ENCODE peak calls at places on chromosomes 4 and X, in six cellular contexts. One of them, this sample, is unnamed. For H3K4me1, the result is how much of the 10 kb centered on the place peaks cover.

GRCh38 chrX:123736333-123736921 is 3.6 kb upstream of the THOC2 start:
- DNase-seq in Peyer's patch: no peak
- DNase-seq in PC-3: no peak
- DNase-seq in cardiac muscle cell: no peak
- DNase-seq in right atrium auricular region: no peak
- DNase-seq in A549: peak
- DNase-seq in this sample: no peak

GRCh38 chr4:26525136-26525535 is 34.9 kb upstream of the CCKAR start:
- DNase-seq in Peyer's patch: no peak
- DNase-seq in PC-3: peak
- DNase-seq in cardiac muscle cell: no peak
- DNase-seq in right atrium auricular region: no peak
- DNase-seq in A549: no peak
- DNase-seq in this sample: no peak

GRCh38 chrX:43861750-43862149 is 20.5 kb downstream of the MAOB start:
- DNase-seq in Peyer's patch: no peak
- DNase-seq in PC-3: peak
- DNase-seq in cardiac muscle cell: no peak
- DNase-seq in right atrium auricular region: no peak
- DNase-seq in A549: peak
- DNase-seq in this sample: no peak

GRCh38 chr4:170004656-170005250 is 21.4 kb downstream of the MFAP3L start:
- DNase-seq in Peyer's patch: no peak
- DNase-seq in PC-3: no peak
- DNase-seq in cardiac muscle cell: no peak
- DNase-seq in right atrium auricular region: no peak
- DNase-seq in A549: no peak
- DNase-seq in this sample: peak

GRCh38 chr4:139167774-139168444 is 9.1 kb downstream of the ELF2 start:
- DNase-seq in Peyer's patch: no peak
- DNase-seq in PC-3: peak
- DNase-seq in cardiac muscle cell: no peak
- DNase-seq in right atrium auricular region: no peak
- DNase-seq in A549: peak
- DNase-seq in this sample: no peak

GRCh38 chr4:152536545-152537182 is 772 bp upstream of the FBXW7 start:
- DNase-seq in Peyer's patch: peak
- DNase-seq in PC-3: peak
- DNase-seq in cardiac muscle cell: peak
- DNase-seq in right atrium auricular region: no peak
- DNase-seq in A549: peak
- DNase-seq in this sample: peak

GRCh38 chr4:42871685-42872271 is 20.7 kb upstream of the GRXCR1 start:
- DNase-seq in Peyer's patch: no peak
- DNase-seq in PC-3: no peak
- DNase-seq in cardiac muscle cell: peak
- DNase-seq in right atrium auricular region: no peak
- DNase-seq in A549: no peak
- DNase-seq in this sample: no peak

GRCh38 chr4:155304375-155304774 is 72.4 kb downstream of the MAP9 start:
- DNase-seq in Peyer's patch: no peak
- DNase-seq in PC-3: no peak
- DNase-seq in cardiac muscle cell: no peak
- DNase-seq in right atrium auricular region: no peak
- DNase-seq in A549: no peak
- DNase-seq in this sample: no peak

GRCh38 chr4:23368081-23368697 is 521.7 kb downstream of the PPARGC1A start:
- DNase-seq in Peyer's patch: no peak
- DNase-seq in PC-3: peak
- DNase-seq in cardiac muscle cell: peak
- DNase-seq in right atrium auricular region: no peak
- DNase-seq in A549: no peak
- DNase-seq in this sample: no peak

GRCh38 chrX:2538016-2538415 is 37.2 kb upstream of the DHRSX start:
- DNase-seq in Peyer's patch: no peak
- DNase-seq in PC-3: no peak
- DNase-seq in cardiac muscle cell: no peak
- DNase-seq in right atrium auricular region: no peak
- DNase-seq in A549: no peak
- DNase-seq in this sample: peak

GRCh38 chrX:13048265-13048664 is 3.8 kb upstream of the FAM9C start:
- DNase-seq in Peyer's patch: no peak
- DNase-seq in PC-3: peak
- DNase-seq in cardiac muscle cell: no peak
- DNase-seq in right atrium auricular region: no peak
- DNase-seq in A549: no peak
- DNase-seq in this sample: no peak
- H3K4me1 ChIP-seq in Peyer's patch: under half
- H3K4me1 ChIP-seq in PC-3: under half
- H3K4me1 ChIP-seq in cardiac muscle cell: under half
- H3K4me1 ChIP-seq in right atrium auricular region: under half
- H3K4me1 ChIP-seq in A549: under half
- H3K4me1 ChIP-seq in this sample: under half

GRCh38 chr4:13584481-13584880 is 40.2 kb upstream of the NKX3-2 start:
- DNase-seq in Peyer's patch: no peak
- DNase-seq in PC-3: peak
- DNase-seq in cardiac muscle cell: no peak
- DNase-seq in right atrium auricular region: no peak
- DNase-seq in A549: no peak
- DNase-seq in this sample: no peak
- H3K4me3 ChIP-seq in Peyer's patch: no peak
- H3K4me3 ChIP-seq in PC-3: no peak
- H3K4me3 ChIP-seq in cardiac muscle cell: no peak
- H3K4me3 ChIP-seq in right atrium auricular region: no peak
- H3K4me3 ChIP-seq in A549: no peak
- H3K4me3 ChIP-seq in this sample: no peak

GRCh38 chr4:79081973-79082372 is 142.7 kb upstream of the PAQR3 start:
- DNase-seq in Peyer's patch: no peak
- DNase-seq in PC-3: no peak
- DNase-seq in cardiac muscle cell: no peak
- DNase-seq in right atrium auricular region: no peak
- DNase-seq in A549: no peak
- DNase-seq in this sample: no peak
- H3K4me1 ChIP-seq in Peyer's patch: under half
- H3K4me1 ChIP-seq in PC-3: under half
- H3K4me1 ChIP-seq in cardiac muscle cell: under half
- H3K4me1 ChIP-seq in right atrium auricular region: under half
- H3K4me1 ChIP-seq in A549: under half
- H3K4me1 ChIP-seq in this sample: under half

DNA sequence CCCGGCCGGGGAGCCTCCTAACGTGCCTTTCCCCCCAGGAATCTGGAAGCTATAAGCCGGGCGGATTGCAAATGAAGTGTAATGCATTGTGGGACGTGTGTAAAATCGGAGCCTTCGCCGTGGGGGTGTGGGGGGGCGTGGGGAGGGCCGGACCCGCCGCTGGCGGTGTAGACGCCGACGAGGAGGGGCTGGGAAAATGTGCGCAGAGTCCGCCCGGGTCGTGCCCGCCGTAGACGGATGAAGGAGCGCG is 1.3 kb downstream of the STOX2 start:
- DNase-seq in Peyer's patch: no peak
- DNase-seq in PC-3: no peak
- DNase-seq in cardiac muscle cell: no peak
- DNase-seq in right atrium auricular region: no peak
- DNase-seq in A549: no peak
- DNase-seq in this sample: peak
- H3K4me3 ChIP-seq in Peyer's patch: peak
- H3K4me3 ChIP-seq in PC-3: no peak
- H3K4me3 ChIP-seq in cardiac muscle cell: peak
- H3K4me3 ChIP-seq in right atrium auricular region: peak
- H3K4me3 ChIP-seq in A549: peak
- H3K4me3 ChIP-seq in this sample: peak

DNA sequence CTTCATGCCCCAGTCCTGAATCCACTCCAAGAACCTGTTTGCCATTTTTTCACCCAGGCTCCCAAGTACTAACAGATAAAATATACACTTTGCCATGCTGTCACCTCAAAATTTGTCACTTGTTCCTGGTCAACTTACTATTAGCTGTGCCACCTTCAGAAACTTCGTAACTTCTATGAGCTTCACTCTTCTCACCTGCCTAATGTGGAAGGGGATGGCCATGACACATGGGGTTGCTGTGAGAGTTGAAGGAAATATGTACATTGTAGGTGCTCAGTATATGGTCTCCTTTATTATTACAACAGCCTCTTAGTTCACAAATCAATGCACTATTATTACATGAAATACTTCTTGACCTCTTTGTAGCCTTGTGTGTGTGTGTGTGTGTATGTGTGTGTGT is 10.4 kb downstream of the TMSB4X start:
- DNase-seq in Peyer's patch: no peak
- DNase-seq in PC-3: no peak
- DNase-seq in cardiac muscle cell: no peak
- DNase-seq in right atrium auricular region: no peak
- DNase-seq in A549: no peak
- DNase-seq in this sample: no peak
- H3K4me1 ChIP-seq in Peyer's patch: under half
- H3K4me1 ChIP-seq in PC-3: under half
- H3K4me1 ChIP-seq in cardiac muscle cell: under half
- H3K4me1 ChIP-seq in right atrium auricular region: under half
- H3K4me1 ChIP-seq in A549: under half
- H3K4me1 ChIP-seq in this sample: under half

DNA sequence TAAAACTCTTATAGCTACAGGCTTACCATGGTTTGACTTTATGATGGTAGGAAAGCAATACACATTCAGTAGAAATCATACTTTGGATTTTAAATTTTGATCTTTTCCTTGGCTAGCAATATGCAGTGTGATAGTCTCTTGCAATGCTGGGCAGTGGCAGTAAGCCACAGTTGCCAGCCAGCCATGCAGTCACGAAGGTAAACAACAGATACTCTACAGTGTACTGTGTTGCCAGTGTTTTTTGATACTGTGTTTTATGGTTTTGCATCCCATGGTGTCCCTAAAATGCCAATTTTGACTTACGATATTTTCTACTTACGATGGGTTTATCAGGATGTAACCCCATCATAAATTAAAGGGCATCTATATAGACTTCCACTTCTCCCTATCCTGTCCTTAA is 24.8 kb upstream of the KLF3 start:
- DNase-seq in Peyer's patch: no peak
- DNase-seq in PC-3: no peak
- DNase-seq in cardiac muscle cell: no peak
- DNase-seq in right atrium auricular region: no peak
- DNase-seq in A549: no peak
- DNase-seq in this sample: no peak
- H3K4me3 ChIP-seq in Peyer's patch: no peak
- H3K4me3 ChIP-seq in PC-3: no peak
- H3K4me3 ChIP-seq in cardiac muscle cell: no peak
- H3K4me3 ChIP-seq in right atrium auricular region: no peak
- H3K4me3 ChIP-seq in A549: no peak
- H3K4me3 ChIP-seq in this sample: no peak

GRCh38 chr4:56786955-56787354 is 34.5 kb downstream of the SPINK2 start:
- DNase-seq in Peyer's patch: peak
- DNase-seq in PC-3: peak
- DNase-seq in cardiac muscle cell: no peak
- DNase-seq in right atrium auricular region: no peak
- DNase-seq in A549: no peak
- DNase-seq in this sample: no peak
- H3K4me1 ChIP-seq in Peyer's patch: under half
- H3K4me1 ChIP-seq in PC-3: under half
- H3K4me1 ChIP-seq in cardiac muscle cell: under half
- H3K4me1 ChIP-seq in right atrium auricular region: under half
- H3K4me1 ChIP-seq in A549: under half
- H3K4me1 ChIP-seq in this sample: under half

GRCh38 chr4:144504853-144505252 is 141.1 kb upstream of the HHIP start:
- DNase-seq in Peyer's patch: no peak
- DNase-seq in PC-3: no peak
- DNase-seq in cardiac muscle cell: no peak
- DNase-seq in right atrium auricular region: no peak
- DNase-seq in A549: no peak
- DNase-seq in this sample: no peak
- H3K4me3 ChIP-seq in Peyer's patch: no peak
- H3K4me3 ChIP-seq in PC-3: no peak
- H3K4me3 ChIP-seq in cardiac muscle cell: no peak
- H3K4me3 ChIP-seq in right atrium auricular region: no peak
- H3K4me3 ChIP-seq in A549: no peak
- H3K4me3 ChIP-seq in this sample: no peak